ENCODE peak calls at places on chromosomes 3 and 15, in six cellular contexts. P is H1, S is GM12891, I is GM12878, E is K562, K is HepG2. Y is an unnamed sample.

GRCh38 chr3:129481783-129482332 is 41.8 kb downstream of the IFT122 start:
- DNase-seq in P (no peak), S (no peak), I (no peak), E (peak), K (no peak), Y (no peak)

GRCh38 chr3:28923994-28924393 is 356.9 kb upstream of the RBMS3 start:
- DNase-seq in P (no peak), S (no peak), I (no peak), E (no peak), K (no peak), Y (no peak)

GRCh38 chr3:43390255-43390588 is 103.9 kb downstream of the SNRK start:
- DNase-seq in P (no peak), S (no peak), I (no peak), E (no peak), K (no peak), Y (no peak)

GRCh38 chr3:128091586-128091985 is 32.0 kb downstream of the RUVBL1 start:
- DNase-seq in P (no peak), S (no peak), I (no peak), E (no peak), K (no peak), Y (no peak)

GRCh38 chr15:84611631-84612030 is 10.8 kb downstream of the ZSCAN2 start:
- DNase-seq in P (no peak), S (no peak), I (no peak), E (no peak), K (no peak), Y (no peak)

GRCh38 chr3:2061360-2061759 is 37.3 kb upstream of the CNTN4 start:
- DNase-seq in P (no peak), S (no peak), I (no peak), E (no peak), K (no peak), Y (no peak)

GRCh38 chr3:53888229-53888628 is 3.4 kb downstream of the SELENOK start:
- DNase-seq in P (no peak), S (no peak), I (no peak), E (no peak), K (no peak), Y (no peak)

GRCh38 chr15:96331141-96331941 is 841 bp downstream of the NR2F2 start:
- DNase-seq in P (peak), S (no peak), I (no peak), E (peak), K (no peak), Y (no peak)

GRCh38 chr3:128919988-128920387 is 40.6 kb downstream of the ACAD9 start:
- DNase-seq in P (no peak), S (no peak), I (no peak), E (no peak), K (no peak), Y (no peak)

GRCh38 chr15:65916664-65917406 is 47.5 kb downstream of the RAB11A start:
- DNase-seq in P (peak), S (peak), I (peak), E (peak), K (peak), Y (peak)

GRCh38 chr3:136659253-136659652 is 92.9 kb downstream of the STAG1 start:
- DNase-seq in P (no peak), S (no peak), I (no peak), E (peak), K (no peak), Y (no peak)

GRCh38 chr3:52529376-52530333 is 4.0 kb downstream of the NT5DC2 start:
- DNase-seq in P (no peak), S (no peak), I (no peak), E (no peak), K (no peak), Y (no peak)

GRCh38 chr15:41772720-41773331 is 1.5 kb upstream of the MAPKBP1 start:
- DNase-seq in P (no peak), S (peak), I (peak), E (peak), K (peak), Y (no peak)

GRCh38 chr3:110577856-110578255 is 493.8 kb upstream of the NECTIN3 start:
- DNase-seq in P (no peak), S (no peak), I (no peak), E (no peak), K (no peak), Y (no peak)

GRCh38 chr3:17969244-17969643 is 226.8 kb upstream of the TBC1D5 start:
- DNase-seq in P (no peak), S (no peak), I (no peak), E (no peak), K (no peak), Y (no peak)

GRCh38 chr15:100101389-100102089 is 240.2 kb downstream of the ADAMTS17 start:
- DNase-seq in P (no peak), S (no peak), I (no peak), E (no peak), K (no peak), Y (no peak)

GRCh38 chr15:26722621-26723160 is 50.2 kb downstream of the GABRB3 start:
- DNase-seq in P (peak), S (no peak), I (no peak), E (no peak), K (no peak), Y (no peak)

GRCh38 chr3:63656791-63657190 is 4.3 kb downstream of the SNTN start:
- DNase-seq in P (no peak), S (no peak), I (no peak), E (no peak), K (no peak), Y (no peak)

GRCh38 chr3:8653800-8654408 is 9.3 kb upstream of the SSUH2 start:
- DNase-seq in P (no peak), S (no peak), I (no peak), E (no peak), K (peak), Y (no peak)

GRCh38 chr15:85005319-85005718 is 23.7 kb downstream of the PDE8A start:
- DNase-seq in P (no peak), S (no peak), I (no peak), E (no peak), K (no peak), Y (no peak)

GRCh38 chr3:120025520-120025919 is 68.7 kb downstream of the GSK3B start:
- DNase-seq in P (no peak), S (no peak), I (no peak), E (no peak), K (no peak), Y (no peak)

GRCh38 chr15:67897646-67898045 is 57.8 kb upstream of the RNU6-1 start:
- DNase-seq in P (no peak), S (no peak), I (no peak), E (no peak), K (no peak), Y (no peak)

GRCh38 chr3:10655131-10655530 is 149.7 kb upstream of the ATP2B2 start:
- DNase-seq in P (no peak), S (no peak), I (no peak), E (no peak), K (no peak), Y (no peak)

GRCh38 chr3:42066516-42067181 is 24.5 kb upstream of the TRAK1 start:
- DNase-seq in P (no peak), S (no peak), I (no peak), E (no peak), K (peak), Y (no peak)

GRCh38 chr3:21271606-21272016 is 479.4 kb downstream of the ZNF385D start:
- DNase-seq in P (no peak), S (no peak), I (no peak), E (no peak), K (no peak), Y (no peak)

GRCh38 chr3:21274000-21274671 is 476.9 kb downstream of the ZNF385D start:
- DNase-seq in P (no peak), S (no peak), I (no peak), E (no peak), K (no peak), Y (no peak)

GRCh38 chr3:21273256-21273999 is 477.6 kb downstream of the ZNF385D start:
- DNase-seq in P (no peak), S (no peak), I (no peak), E (no peak), K (no peak), Y (no peak)
- TF ChIP-seq POLR2AphosphoS5 in P (no peak), S (no peak), I (no peak), E (no peak), K (no peak), Y (no peak)

GRCh38 chr3:126865736-126866135 is 117.2 kb upstream of the PLXNA1 start:
- DNase-seq in P (peak), S (no peak), I (no peak), E (no peak), K (no peak), Y (no peak)
- TF ChIP-seq TAF1 in P (no peak), S (no peak), I (no peak), E (no peak), K (no peak), Y (no peak)

DNA sequence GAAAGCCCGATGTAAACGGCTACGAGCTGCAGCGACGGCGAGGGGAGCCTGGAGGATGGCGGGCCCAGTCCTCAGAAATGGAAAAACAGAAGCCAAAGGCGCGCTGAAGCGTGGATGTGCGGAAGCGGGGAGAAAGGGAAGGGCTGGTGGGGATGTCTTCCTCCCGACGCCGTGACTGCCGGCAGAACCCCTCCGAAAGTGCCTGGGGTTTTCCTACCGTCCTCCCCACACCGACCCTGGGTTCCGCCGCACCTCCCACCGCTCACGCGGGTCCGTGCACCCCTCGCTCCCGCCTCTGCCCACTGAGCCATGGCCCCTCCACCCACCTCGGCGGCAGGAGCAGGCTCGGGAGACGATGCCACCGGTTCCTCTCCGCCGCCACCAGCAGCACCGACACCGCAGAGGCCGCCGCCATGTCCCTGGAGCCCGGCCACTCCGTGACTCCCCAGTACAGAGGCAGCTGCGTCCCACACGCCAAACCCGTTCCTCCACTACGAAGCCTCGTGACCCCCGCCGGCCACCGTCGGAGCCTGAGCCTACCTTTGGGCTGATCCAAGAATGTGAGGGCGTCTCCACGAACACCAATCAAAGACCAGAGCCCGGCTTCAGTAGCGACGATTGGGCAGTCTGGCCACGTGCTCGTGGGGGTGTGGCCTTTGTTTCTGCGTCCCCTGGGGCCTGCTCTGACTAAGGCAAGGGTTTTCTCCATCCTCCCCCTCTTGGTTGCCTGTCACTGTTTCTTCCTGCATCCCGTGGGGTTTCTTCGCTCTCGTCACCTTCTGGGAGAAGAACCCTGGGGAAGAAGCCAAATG is at the start of gene MCCC1:
- DNase-seq in P (peak), S (peak), I (peak), E (peak), K (peak), Y (peak)
- TF ChIP-seq POLR2A in P (peak), S (peak), I (peak), E (peak), K (peak), Y (peak)

GRCh38 chr15:89106200-89106599 is 17.9 kb downstream of the ABHD2 start:
- DNase-seq in P (no peak), S (no peak), I (no peak), E (no peak), K (no peak), Y (no peak)

GRCh38 chr15:89104172-89104564 is 15.9 kb downstream of the ABHD2 start:
- DNase-seq in P (no peak), S (no peak), I (no peak), E (no peak), K (no peak), Y (no peak)

GRCh38 chr15:89107984-89108383 is 19.7 kb downstream of the ABHD2 start:
- DNase-seq in P (no peak), S (no peak), I (no peak), E (no peak), K (no peak), Y (no peak)

GRCh38 chr15:89103481-89104171 is 15.4 kb downstream of the ABHD2 start:
- DNase-seq in P (no peak), S (no peak), I (no peak), E (no peak), K (no peak), Y (no peak)

GRCh38 chr15:89105147-89105546 is 16.9 kb downstream of the ABHD2 start:
- DNase-seq in P (no peak), S (no peak), I (no peak), E (no peak), K (peak), Y (no peak)
- TF ChIP-seq POLR2AphosphoS5 in P (no peak), S (no peak), I (no peak), E (no peak), K (no peak), Y (no peak)

DNA sequence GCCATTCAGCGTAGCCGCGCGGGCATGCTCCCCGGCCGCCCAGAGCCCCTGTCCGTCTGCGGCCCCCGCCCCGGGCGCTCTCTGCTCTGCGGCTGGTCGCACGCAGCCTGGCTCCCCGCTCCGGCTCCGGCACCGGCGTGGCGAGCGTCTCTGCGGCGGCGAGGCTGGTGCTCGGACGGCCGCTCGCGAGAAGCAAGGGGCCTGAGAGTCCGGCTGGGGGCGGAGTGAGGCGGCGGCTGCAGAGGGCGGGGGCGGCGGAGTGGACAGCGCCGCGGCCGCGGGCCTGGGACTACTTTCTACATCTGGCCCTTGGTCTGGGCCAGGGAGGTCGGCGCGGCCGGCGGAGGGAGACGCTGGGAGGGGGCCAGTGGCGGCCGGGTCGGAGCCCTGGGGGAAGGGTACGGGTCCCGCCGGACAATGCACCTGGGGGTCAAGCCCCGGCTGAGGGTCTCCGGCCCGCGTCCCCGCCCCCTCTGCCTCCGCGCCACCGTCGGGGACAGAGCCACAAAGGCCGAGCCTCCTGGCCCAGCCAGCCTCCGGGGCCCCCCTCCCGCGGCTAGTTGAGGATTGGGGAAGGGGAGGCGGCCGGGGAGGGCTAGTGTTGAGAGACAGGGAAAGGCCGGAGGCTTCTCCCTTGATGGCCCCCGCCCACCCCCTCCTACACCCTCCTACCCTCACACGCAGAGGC is at the start of gene PRTG:
- DNase-seq in P (peak), S (peak), I (no peak), E (peak), K (peak), Y (peak)
- TF ChIP-seq TAF1 in P (peak), S (no peak), I (no peak), E (no peak), K (peak), Y (no peak)

DNA sequence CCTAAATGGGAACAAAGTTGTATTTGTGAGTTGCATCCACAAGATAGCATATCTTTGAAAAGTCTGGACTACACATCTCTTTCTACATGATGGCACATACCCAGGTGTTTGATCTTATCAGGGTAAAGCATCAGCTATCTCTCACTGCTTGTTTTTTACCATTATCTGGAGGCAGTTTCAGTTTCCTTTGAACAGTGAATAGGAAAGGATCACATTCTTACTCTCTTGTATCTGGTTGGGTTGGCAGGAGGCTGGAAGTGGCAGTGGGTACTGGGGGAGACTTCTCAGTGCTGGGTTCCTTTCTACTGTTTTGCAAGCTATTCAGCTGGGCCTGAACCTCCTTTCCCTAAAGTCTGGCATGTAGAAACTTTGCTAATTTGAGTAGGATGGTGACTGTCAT is 4.1 kb downstream of the CEMIP start:
- DNase-seq in P (no peak), S (no peak), I (no peak), E (no peak), K (no peak), Y (no peak)
- TF ChIP-seq POLR2A in P (no peak), S (no peak), I (no peak), E (no peak), K (no peak), Y (no peak)